ENCODE peak calls at places on chromosomes 5 and 9, in nine cellular contexts. H, J, E, A, F, U, C, I and Y are unnamed samples.

GRCh38 chr9:98341157-98342102 is 86.0 kb upstream of the TBC1D2 start:
- DNase-seq in I (no peak), U (no peak), A (no peak), E (no peak), H (no peak), F (no peak), J (no peak), C (no peak), Y (no peak)

GRCh38 chr5:107930092-107930491 is 259.4 kb upstream of the EFNA5 start:
- DNase-seq in J (no peak), H (no peak), I (no peak), E (no peak), F (no peak), A (no peak), C (no peak), U (no peak), Y (no peak)

GRCh38 chr9:112056986-112057385 is 118.1 kb downstream of the SUSD1 start:
- DNase-seq in F (no peak), J (no peak), I (no peak), U (no peak), A (no peak), C (no peak), H (no peak), E (no peak), Y (no peak)

GRCh38 chr9:114316605-114317230 is 6.2 kb upstream of the ORM1 start:
- DNase-seq in C (no peak), J (no peak), F (no peak), H (no peak), U (no peak), I (peak), A (no peak), E (peak), Y (no peak)

GRCh38 chr5:173932695-173933139 is 44.6 kb downstream of the CPEB4 start:
- DNase-seq in C (no peak), E (no peak), A (no peak), H (no peak), J (no peak), F (no peak), I (no peak), U (no peak), Y (no peak)

GRCh38 chr5:159773062-159773924 is 143.0 kb upstream of the ADRA1B start:
- DNase-seq in A (peak), E (peak), F (peak), U (peak), I (peak), C (peak), J (peak), H (peak), Y (peak)

GRCh38 chr9:80175286-80175906 is 603.6 kb downstream of the TLE4 start:
- DNase-seq in A (peak), E (peak), H (no peak), U (no peak), I (no peak), J (peak), F (no peak), C (peak), Y (no peak)

GRCh38 chr9:26357803-26358339 is 534.7 kb downstream of the CAAP1 start:
- DNase-seq in U (no peak), C (no peak), F (no peak), I (no peak), H (no peak), J (no peak), E (peak), A (no peak), Y (no peak)

GRCh38 chr5:171562822-171563221 is 143.4 kb downstream of the FGF18 start:
- DNase-seq in E (peak), I (no peak), F (no peak), U (no peak), A (no peak), C (no peak), J (no peak), H (no peak), Y (no peak)

GRCh38 chr5:919356-920000 is 26.8 kb downstream of the TRIP13 start:
- DNase-seq in C (no peak), H (no peak), U (no peak), A (no peak), I (no peak), F (no peak), E (peak), J (no peak), Y (no peak)

GRCh38 chr5:134968055-134968454 is 348 bp downstream of the CATSPER3 start:
- DNase-seq in E (no peak), J (no peak), H (no peak), C (no peak), U (peak), A (no peak), I (no peak), F (no peak), Y (no peak)

GRCh38 chr9:85522459-85523092 is 219.2 kb downstream of the AGTPBP1 start:
- DNase-seq in U (no peak), I (no peak), E (no peak), J (no peak), C (peak), F (no peak), H (no peak), A (no peak), Y (no peak)

GRCh38 chr5:176714067-176714466 is 66.8 kb downstream of the TSPAN17 start:
- DNase-seq in A (no peak), C (no peak), F (no peak), H (no peak), U (no peak), I (no peak), E (peak), J (no peak), Y (no peak)

GRCh38 chr5:18312016-18312415 is 677.8 kb downstream of the TAF11L14 start:
- DNase-seq in H (no peak), U (no peak), F (no peak), A (no peak), C (no peak), I (no peak), E (no peak), J (no peak), Y (no peak)

GRCh38 chr5:96432245-96433065 is 593 bp downstream of the PCSK1 start:
- DNase-seq in C (peak), I (no peak), U (peak), J (no peak), F (no peak), A (peak), E (peak), H (no peak), Y (no peak)

GRCh38 chr5:177132504-177133118 is 962 bp upstream of the NSD1 start:
- DNase-seq in I (no peak), U (no peak), F (peak), H (no peak), A (no peak), C (peak), E (no peak), J (no peak), Y (peak)